ENCODE peak calls at places on chromosome 1, in seven cellular contexts. Y is trophoblast cell; P is hippocampal formation; H is Karpas-422; D is stimulated activated CD4-positive, alpha-beta T cell treated with anti-CD3 and anti-CD28 coated beads, Interleukin-4, amount 100 ng/mL, for 24 hours; R is left ventricle myocardium inferior; A is mammary epithelial cell. B is an unnamed sample.

GRCh38 chr1:204294371-204294770 is 65.4 kb downstream of the PLEKHA6 start:
- DNase-seq in D (no peak), P (no peak), H (no peak), Y (peak; percentile 89), A (peak; percentile 87), R (peak; percentile 64), B (peak; percentile 90)

GRCh38 chr1:220363196-220363831 is 91.1 kb upstream of the RAB3GAP2 start:
- DNase-seq in R (no peak), H (no peak), A (no peak), P (no peak), Y (no peak), D (no peak), B (peak; percentile 42)

GRCh38 chr1:36803870-36804560 is 230.3 kb downstream of the GRIK3 start:
- DNase-seq in P (peak; percentile 50), H (no peak), Y (no peak), R (no peak), A (no peak), D (no peak), B (no peak)

GRCh38 chr1:66242646-66243547 is 291.1 kb upstream of the SGIP1 start:
- DNase-seq in R (peak; percentile 78), P (peak; percentile 96), Y (peak; percentile 95), H (peak; percentile 89), D (peak; percentile 78), A (peak; percentile 77), B (peak; percentile 73)

GRCh38 chr1:1554926-1555915 is 14.8 kb upstream of the TMEM240 start:
- DNase-seq in H (no peak), Y (peak; percentile 43), A (peak; percentile 48), R (no peak), P (no peak), D (no peak), B (peak; percentile 61)

GRCh38 chr1:201346337-201346939 is 31.0 kb downstream of the TNNT2 start:
- DNase-seq in A (peak; percentile 70), Y (peak; percentile 90), H (peak; percentile 71), D (no peak), R (no peak), P (no peak), B (peak; percentile 70)

GRCh38 chr1:156124557-156125483 is 10.3 kb downstream of the LMNA start:
- DNase-seq in H (peak; percentile 62), R (no peak), D (no peak), Y (peak; percentile 78), P (no peak), A (peak; percentile 64), B (no peak)

GRCh38 chr1:161084205-161084988 is 5.0 kb downstream of the NECTIN4 start:
- DNase-seq in A (no peak), H (no peak), D (no peak), Y (peak; percentile 82), P (no peak), R (no peak), B (no peak)

GRCh38 chr1:217048104-217048707 is 325.0 kb upstream of the ESRRG start:
- DNase-seq in P (no peak), Y (peak; percentile 39), R (no peak), A (no peak), H (peak; percentile 80), D (no peak), B (no peak)

GRCh38 chr1:65421341-65422174 is 1.1 kb downstream of the LEPR start:
- DNase-seq in D (no peak), R (no peak), H (peak; percentile 65), Y (peak; percentile 33), P (no peak), A (no peak), B (no peak)

GRCh38 chr1:183472488-183473285 is at the start of gene SMG7:
- DNase-seq in A (peak; percentile 33), H (peak; percentile 82), D (peak; percentile 58), P (no peak), Y (peak; percentile 43), R (peak; percentile 44), B (no peak)

GRCh38 chr1:174190800-174191199 is 31.5 kb downstream of the RABGAP1L start:
- DNase-seq in D (no peak), Y (no peak), P (no peak), A (no peak), H (no peak), R (no peak), B (no peak)

GRCh38 chr1:11943619-11944018 is 9.1 kb downstream of the PLOD1 start:
- DNase-seq in H (no peak), D (no peak), A (no peak), P (no peak), R (no peak), Y (no peak), B (no peak)

GRCh38 chr1:31383967-31384366 is 11.1 kb upstream of the FABP3 start:
- DNase-seq in A (no peak), D (no peak), Y (no peak), P (no peak), H (no peak), R (no peak), B (no peak)

GRCh38 chr1:43582162-43582566 is 51.5 kb downstream of the PTPRF start:
- DNase-seq in A (peak; percentile 99), P (no peak), D (peak; percentile 18), R (no peak), H (no peak), Y (peak; percentile 75), B (peak; percentile 95)

GRCh38 chr1:183837062-183837461 is 32.1 kb downstream of the RGL1 start:
- DNase-seq in P (no peak), R (no peak), A (no peak), Y (no peak), H (no peak), D (no peak), B (no peak)

B was measured in foreskin keratinocyte.